ENCODE peak calls at places on chromosomes 1 and 21, in four cellular contexts. One of them, this sample, is unnamed.

GRCh38 chr21:26421724-26422123 is 151.4 kb downstream of the CYYR1 start:
- DNase-seq in HepG2: no peak
- DNase-seq in K562: no peak
- DNase-seq in GM12878: no peak
- DNase-seq in this sample: no peak

GRCh38 chr1:59125711-59126320 is 171.1 kb upstream of the FGGY start:
- DNase-seq in HepG2: no peak
- DNase-seq in K562: no peak
- DNase-seq in GM12878: no peak
- DNase-seq in this sample: no peak

GRCh38 chr21:38359835-38360234 is 103.0 kb downstream of the KCNJ15 start:
- DNase-seq in HepG2: no peak
- DNase-seq in K562: no peak
- DNase-seq in GM12878: no peak
- DNase-seq in this sample: no peak

GRCh38 chr21:34073749-34074282 is 438 bp downstream of the MRPS6 start:
- DNase-seq in HepG2: no peak
- DNase-seq in K562: peak; percentile 75
- DNase-seq in GM12878: no peak
- DNase-seq in this sample: peak; percentile 29

GRCh38 chr1:157133431-157133830 is 4.8 kb downstream of the ETV3 start:
- DNase-seq in HepG2: no peak
- DNase-seq in K562: no peak
- DNase-seq in GM12878: no peak
- DNase-seq in this sample: no peak

GRCh38 chr1:172375227-172375631 is 45.3 kb upstream of the C1orf105 start:
- DNase-seq in HepG2: no peak
- DNase-seq in K562: no peak
- DNase-seq in GM12878: no peak
- DNase-seq in this sample: no peak

GRCh38 chr21:36709868-36710728 is 11.2 kb downstream of the SIM2 start:
- DNase-seq in HepG2: no peak
- DNase-seq in K562: no peak
- DNase-seq in GM12878: no peak
- DNase-seq in this sample: peak; percentile 56

GRCh38 chr21:42844411-42845113 is 34.8 kb downstream of the WDR4 start:
- DNase-seq in HepG2: no peak
- DNase-seq in K562: no peak
- DNase-seq in GM12878: no peak
- DNase-seq in this sample: peak; percentile 9

GRCh38 chr21:25535811-25536210 is 71.5 kb downstream of the MRPL39 start:
- DNase-seq in HepG2: no peak
- DNase-seq in K562: no peak
- DNase-seq in GM12878: no peak
- DNase-seq in this sample: no peak

GRCh38 chr1:8902765-8903164 is 24.3 kb upstream of the ENO1 start:
- DNase-seq in HepG2: no peak
- DNase-seq in K562: no peak
- DNase-seq in GM12878: no peak
- DNase-seq in this sample: no peak

GRCh38 chr1:114340906-114341698 is 169.9 kb downstream of the TRIM33 start:
- DNase-seq in HepG2: no peak
- DNase-seq in K562: no peak
- DNase-seq in GM12878: no peak
- DNase-seq in this sample: no peak

GRCh38 chr1:155071701-155072100 is 6.9 kb upstream of the EFNA3 start:
- DNase-seq in HepG2: no peak
- DNase-seq in K562: peak; percentile 53
- DNase-seq in GM12878: no peak
- DNase-seq in this sample: peak; percentile 93

GRCh38 chr1:36384542-36385409 is 948 bp downstream of the STK40 start:
- DNase-seq in HepG2: peak; percentile 89
- DNase-seq in K562: peak; percentile 61
- DNase-seq in GM12878: no peak
- DNase-seq in this sample: peak; percentile 72

GRCh38 chr1:88618331-88618730 is 65.7 kb upstream of the PKN2 start:
- DNase-seq in HepG2: no peak
- DNase-seq in K562: no peak
- DNase-seq in GM12878: no peak
- DNase-seq in this sample: no peak

GRCh38 chr1:240322943-240323342 is 231.3 kb downstream of the FMN2 start:
- DNase-seq in HepG2: no peak
- DNase-seq in K562: no peak
- DNase-seq in GM12878: no peak
- DNase-seq in this sample: no peak

GRCh38 chr1:212977781-212978645 is 27.7 kb downstream of the VASH2 start:
- DNase-seq in HepG2: no peak
- DNase-seq in K562: no peak
- DNase-seq in GM12878: peak; percentile 59
- DNase-seq in this sample: no peak

GRCh38 chr1:53614231-53615021 is 124.5 kb downstream of the GLIS1 start:
- DNase-seq in HepG2: no peak
- DNase-seq in K562: no peak
- DNase-seq in GM12878: no peak
- DNase-seq in this sample: peak; percentile 50

GRCh38 chr1:159088050-159088449 is 11.5 kb upstream of the AIM2 start:
- DNase-seq in HepG2: no peak
- DNase-seq in K562: no peak
- DNase-seq in GM12878: no peak
- DNase-seq in this sample: no peak

GRCh38 chr1:84497631-84498278 is 8.4 kb upstream of the SPATA1 start:
- DNase-seq in HepG2: no peak
- DNase-seq in K562: no peak
- DNase-seq in GM12878: no peak
- DNase-seq in this sample: no peak

GRCh38 chr1:77084457-77084856 is 134.8 kb downstream of the PIGK start:
- DNase-seq in HepG2: peak; percentile 2
- DNase-seq in K562: no peak
- DNase-seq in GM12878: no peak
- DNase-seq in this sample: no peak

GRCh38 chr1:4745560-4745959 is 91.2 kb downstream of the AJAP1 start:
- DNase-seq in HepG2: no peak
- DNase-seq in K562: peak; percentile 34
- DNase-seq in GM12878: no peak
- DNase-seq in this sample: no peak

GRCh38 chr21:34128124-34128523 is 54.7 kb downstream of the MRPS6 start:
- DNase-seq in HepG2: no peak
- DNase-seq in K562: no peak
- DNase-seq in GM12878: no peak
- DNase-seq in this sample: no peak

GRCh38 chr21:37877888-37878684 is 38.2 kb downstream of the KCNJ6 start:
- DNase-seq in HepG2: no peak
- DNase-seq in K562: no peak
- DNase-seq in GM12878: no peak
- DNase-seq in this sample: no peak

GRCh38 chr1:208172389-208173140 is 71.6 kb downstream of the PLXNA2 start:
- DNase-seq in HepG2: peak; percentile 40
- DNase-seq in K562: peak; percentile 47
- DNase-seq in GM12878: no peak
- DNase-seq in this sample: no peak

GRCh38 chr21:38937286-38937790 is 131.6 kb downstream of the ETS2 start:
- DNase-seq in HepG2: no peak
- DNase-seq in K562: no peak
- DNase-seq in GM12878: no peak
- DNase-seq in this sample: no peak

GRCh38 chr1:119859647-119860046 is 36.7 kb downstream of the ADAM30 start:
- DNase-seq in HepG2: no peak
- DNase-seq in K562: peak; percentile 87
- DNase-seq in GM12878: no peak
- DNase-seq in this sample: no peak

GRCh38 chr1:90362163-90362562 is 354.9 kb downstream of the BARHL2 start:
- DNase-seq in HepG2: no peak
- DNase-seq in K562: no peak
- DNase-seq in GM12878: no peak
- DNase-seq in this sample: no peak

GRCh38 chr21:44487831-44488230 is 32.5 kb downstream of the LRRC3 start:
- DNase-seq in HepG2: peak; percentile 30
- DNase-seq in K562: peak; percentile 66
- DNase-seq in GM12878: no peak
- DNase-seq in this sample: peak; percentile 78

GRCh38 chr1:89721351-89721750 is 88.4 kb downstream of the LRRC8C start:
- DNase-seq in HepG2: no peak
- DNase-seq in K562: peak; percentile 52
- DNase-seq in GM12878: peak; percentile 26
- DNase-seq in this sample: no peak

GRCh38 chr1:78061825-78062523 is 16.2 kb downstream of the GIPC2 start:
- DNase-seq in HepG2: no peak
- DNase-seq in K562: no peak
- DNase-seq in GM12878: no peak
- DNase-seq in this sample: no peak

GRCh38 chr1:35085421-35085820 is 6.2 kb downstream of the ZMYM1 start:
- DNase-seq in HepG2: no peak
- DNase-seq in K562: no peak
- DNase-seq in GM12878: no peak
- DNase-seq in this sample: no peak

GRCh38 chr1:212438831-212439237 is 6.1 kb downstream of the NENF start:
- DNase-seq in HepG2: no peak
- DNase-seq in K562: peak; percentile 74
- DNase-seq in GM12878: no peak
- DNase-seq in this sample: no peak

DNA sequence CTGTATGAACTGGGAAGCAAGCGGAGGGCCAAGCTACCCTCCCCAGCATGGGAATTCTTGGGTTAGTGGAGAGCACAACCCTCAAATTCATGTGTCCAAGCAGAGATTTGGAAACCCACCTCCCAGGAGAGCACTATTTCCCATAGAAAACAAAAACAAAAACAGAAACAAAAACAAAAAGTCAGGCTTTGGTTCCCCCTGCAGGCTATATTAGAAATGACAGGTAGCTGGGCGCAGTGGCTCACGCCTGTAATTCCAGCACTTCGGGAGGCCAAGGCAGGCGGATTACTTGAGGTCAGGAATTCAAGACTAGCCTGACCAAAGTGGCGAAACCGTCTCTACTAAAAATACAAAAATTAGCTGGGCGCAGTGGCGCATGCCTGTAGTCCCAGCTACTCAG is 10.8 kb downstream of the MINDY1 start:
- DNase-seq in HepG2: no peak
- DNase-seq in K562: no peak
- DNase-seq in GM12878: no peak
- DNase-seq in this sample: peak; percentile 64
- TF ChIP-seq CTCF in HepG2: peak; percentile 73
- TF ChIP-seq CTCF in K562: peak; percentile 56
- TF ChIP-seq CTCF in GM12878: peak; percentile 50
- TF ChIP-seq CTCF in this sample: peak; percentile 92

GRCh38 chr1:152111515-152111968 is 3.7 kb downstream of the TCHH start:
- DNase-seq in HepG2: no peak
- DNase-seq in K562: no peak
- DNase-seq in GM12878: no peak
- DNase-seq in this sample: peak; percentile 51
- TF ChIP-seq CREM in HepG2: no peak
- TF ChIP-seq CREM in K562: no peak
- TF ChIP-seq CREM in GM12878: no peak
- TF ChIP-seq CREM in this sample: peak; percentile 45

GRCh38 chr1:226617109-226617508 is 68.5 kb downstream of the STUM start:
- DNase-seq in HepG2: no peak
- DNase-seq in K562: no peak
- DNase-seq in GM12878: no peak
- DNase-seq in this sample: no peak
- TF ChIP-seq CBFB in HepG2: no peak
- TF ChIP-seq CBFB in K562: no peak
- TF ChIP-seq CBFB in GM12878: no peak
- TF ChIP-seq CBFB in this sample: no peak

DNA sequence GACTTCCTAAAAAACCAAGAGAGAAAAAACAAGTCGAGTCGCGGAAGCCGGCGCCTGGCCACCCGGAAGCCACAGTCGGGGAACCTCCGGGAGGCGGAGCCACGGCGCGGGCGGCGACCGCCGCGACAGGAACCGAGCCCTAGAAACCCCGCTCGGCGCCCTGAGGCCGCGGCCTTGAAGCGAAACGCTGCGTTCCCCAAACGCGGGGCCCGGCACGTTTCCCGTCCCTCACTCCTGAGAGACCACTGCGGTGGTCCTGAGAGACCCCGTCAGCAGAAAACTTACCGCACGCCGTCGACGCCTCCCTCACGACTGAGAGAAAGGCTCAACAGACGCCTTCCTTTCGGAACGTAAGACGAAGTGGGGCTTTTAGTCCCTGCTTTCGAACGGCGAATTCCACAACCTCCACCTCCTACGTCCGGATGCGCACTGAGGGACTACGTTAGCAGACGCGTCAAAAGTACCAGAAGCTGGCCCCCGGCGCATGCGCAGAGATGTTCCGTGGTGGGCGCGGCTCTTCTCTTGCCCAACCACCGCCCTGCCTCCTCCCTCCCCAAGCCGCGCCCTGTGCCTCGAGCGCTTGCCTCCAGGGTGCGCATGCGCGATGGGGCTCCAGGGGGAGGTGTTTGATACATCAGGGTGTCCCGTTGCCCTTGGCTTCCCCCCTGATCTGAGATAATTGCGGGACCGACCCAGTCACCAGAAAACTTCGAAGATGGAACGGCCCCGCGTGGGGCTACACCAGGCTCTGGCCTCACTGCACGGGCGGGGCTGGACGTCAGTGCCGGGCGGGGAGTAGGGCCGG is at the start of gene RSRP1:
- DNase-seq in HepG2: peak; percentile 96
- DNase-seq in K562: peak; percentile 100
- DNase-seq in GM12878: peak; percentile 95
- DNase-seq in this sample: peak; percentile 99
- TF ChIP-seq CTCF in HepG2: no peak
- TF ChIP-seq CTCF in K562: no peak
- TF ChIP-seq CTCF in GM12878: no peak
- TF ChIP-seq CTCF in this sample: no peak

DNA sequence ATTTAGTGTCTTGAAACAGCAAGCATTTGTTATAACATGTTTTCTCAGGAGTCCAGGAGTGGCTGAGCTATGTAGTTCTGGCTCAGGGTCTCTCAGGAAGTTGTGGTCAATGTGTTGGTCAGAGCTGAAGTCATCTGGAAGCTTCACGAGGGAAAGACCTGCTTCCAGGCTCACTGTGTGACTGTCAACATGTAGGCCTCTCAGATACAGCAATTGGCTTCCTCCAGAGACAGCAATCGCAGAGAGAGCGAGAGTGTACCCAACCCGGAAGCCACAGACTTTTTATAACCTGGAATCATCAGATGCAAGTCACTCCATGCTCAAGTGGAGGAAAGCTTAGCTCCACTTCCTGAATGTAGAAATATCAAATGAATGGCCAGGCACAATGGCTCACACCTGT is 40.9 kb downstream of the TNFRSF9 start:
- DNase-seq in HepG2: no peak
- DNase-seq in K562: no peak
- DNase-seq in GM12878: no peak
- DNase-seq in this sample: no peak
- TF ChIP-seq CREM in HepG2: no peak
- TF ChIP-seq CREM in K562: no peak
- TF ChIP-seq CREM in GM12878: no peak
- TF ChIP-seq CREM in this sample: no peak

GRCh38 chr1:246795094-246795671 is 71.0 kb downstream of the SCCPDH start:
- DNase-seq in HepG2: no peak
- DNase-seq in K562: no peak
- DNase-seq in GM12878: no peak
- DNase-seq in this sample: peak; percentile 59
- TF ChIP-seq CBFB in HepG2: no peak
- TF ChIP-seq CBFB in K562: no peak
- TF ChIP-seq CBFB in GM12878: no peak
- TF ChIP-seq CBFB in this sample: no peak

GRCh38 chr1:197775282-197776262 is at the start of gene DENND1B:
- DNase-seq in HepG2: peak; percentile 52
- DNase-seq in K562: peak; percentile 74
- DNase-seq in GM12878: no peak
- DNase-seq in this sample: peak; percentile 83
- TF ChIP-seq CTCF in HepG2: peak; percentile 40
- TF ChIP-seq CTCF in K562: peak; percentile 28
- TF ChIP-seq CTCF in GM12878: no peak
- TF ChIP-seq CTCF in this sample: no peak

This sample was measured in WTC11.